ENCODE peak calls at places on chromosomes 4 and X, in ten cellular contexts. H, S, V, U, I, X, W, G, R and T are unnamed samples.

GRCh38 chr4:24394041-24394440 is 190.3 kb downstream of the DHX15 start:
- DNase-seq in H (no peak), S (no peak), V (no peak), U (no peak), I (no peak), X (no peak), W (no peak), G (no peak), R (no peak), T (no peak)

GRCh38 chr4:133355636-133356035 is 206.5 kb downstream of the PCDH10 start:
- DNase-seq in H (peak; percentile 21), S (no peak), V (no peak), U (no peak), I (no peak), X (no peak), W (no peak), G (peak; percentile 0), R (no peak), T (no peak)

GRCh38 chr4:73731968-73732610 is 8.3 kb upstream of the CXCL8 start:
- DNase-seq in H (peak; percentile 49), S (no peak), V (no peak), U (no peak), I (no peak), X (no peak), W (peak; percentile 94), G (no peak), R (no peak), T (no peak)

GRCh38 chr4:141636771-141637460 is 533 bp downstream of the IL15 start:
- DNase-seq in H (peak; percentile 34), S (peak; percentile 5), V (peak; percentile 58), U (no peak), I (no peak), X (peak; percentile 18), W (no peak), G (no peak), R (peak; percentile 32), T (peak; percentile 9)

GRCh38 chrX:141814213-141814857 is 23.8 kb upstream of the MAGEC3 start:
- DNase-seq in H (peak; percentile 59), S (no peak), V (peak; percentile 84), U (no peak), I (no peak), X (no peak), W (no peak), G (no peak), R (no peak), T (peak; percentile 9)

GRCh38 chrX:99901091-99901490 is 509.0 kb downstream of the PCDH19 start:
- DNase-seq in H (no peak), S (no peak), V (no peak), U (no peak), I (no peak), X (no peak), W (no peak), G (no peak), R (no peak), T (no peak)

GRCh38 chr4:82421796-82422560 is 8.3 kb downstream of the HNRNPDL start:
- DNase-seq in H (no peak), S (no peak), V (no peak), U (no peak), I (no peak), X (no peak), W (no peak), G (no peak), R (no peak), T (no peak)

GRCh38 chr4:74559853-74560252 is 114.9 kb downstream of the AREG start:
- DNase-seq in H (no peak), S (no peak), V (no peak), U (no peak), I (no peak), X (no peak), W (no peak), G (no peak), R (no peak), T (no peak)

GRCh38 chrX:154918060-154918483 is 31.9 kb downstream of the F8A1 start:
- DNase-seq in H (peak; percentile 32), S (peak; percentile 34), V (peak; percentile 32), U (peak; percentile 61), I (peak; percentile 51), X (peak; percentile 63), W (peak; percentile 38), G (peak; percentile 48), R (no peak), T (peak; percentile 13)

GRCh38 chr4:84324850-84325249 is 174.2 kb downstream of the NKX6-1 start:
- DNase-seq in H (no peak), S (no peak), V (no peak), U (no peak), I (no peak), X (no peak), W (no peak), G (no peak), R (no peak), T (no peak)

GRCh38 chr4:48127882-48128394 is 6.1 kb downstream of the TXK start:
- DNase-seq in H (peak; percentile 44), S (peak; percentile 73), V (peak; percentile 57), U (peak; percentile 73), I (peak; percentile 55), X (peak; percentile 72), W (peak; percentile 78), G (peak; percentile 44), R (peak; percentile 35), T (peak; percentile 48)

GRCh38 chrX:39859991-39860861 is 237.5 kb downstream of the BCOR start:
- DNase-seq in H (peak; percentile 31), S (peak; percentile 69), V (peak; percentile 34), U (no peak), I (no peak), X (peak; percentile 27), W (peak; percentile 80), G (no peak), R (no peak), T (no peak)
- TF ChIP-seq POLR2AphosphoS5 in H (peak; percentile 70), S (peak; percentile 48), V (no peak), U (no peak), I (no peak), X (no peak), W (peak; percentile 88), G (no peak), R (no peak), T (no peak)

DNA sequence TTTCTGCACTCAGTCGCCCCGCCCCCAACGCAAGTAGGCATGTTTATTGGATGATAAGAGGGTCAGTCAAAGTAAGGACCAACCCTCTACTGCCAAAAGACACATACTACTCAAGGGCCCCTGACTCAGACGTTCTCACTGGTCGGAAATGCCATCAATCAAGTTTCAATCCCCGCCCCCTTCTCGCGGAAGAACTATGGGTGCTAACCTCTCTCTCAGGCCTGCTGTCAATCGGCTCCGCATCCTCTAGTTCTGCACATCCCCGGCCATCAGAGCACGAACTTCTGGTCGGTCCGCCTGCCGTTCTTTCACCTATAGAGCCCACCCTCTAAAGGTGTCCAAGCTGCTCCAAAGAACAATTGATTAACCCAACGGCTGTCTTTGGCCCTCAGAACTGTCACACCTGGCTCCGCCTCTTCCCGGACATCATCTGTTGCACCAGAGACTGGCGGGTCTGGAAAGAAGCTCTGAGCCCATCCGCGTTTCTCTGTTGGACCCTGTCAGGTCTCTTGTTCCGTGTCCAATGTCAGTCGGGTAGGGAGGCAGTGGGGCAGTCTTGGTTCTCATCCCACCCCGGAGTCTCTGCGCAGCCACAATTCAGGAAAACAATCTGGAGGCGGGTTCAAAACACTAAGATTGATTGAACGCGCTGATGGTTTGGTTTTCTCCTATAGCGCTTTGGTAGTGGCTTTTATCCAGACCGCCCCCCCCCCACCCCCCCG is 15.2 kb downstream of the NDUFB11 start:
- DNase-seq in H (peak; percentile 88), S (peak; percentile 94), V (peak; percentile 93), U (peak; percentile 93), I (peak; percentile 86), X (peak; percentile 88), W (peak; percentile 94), G (peak; percentile 90), R (peak; percentile 42), T (peak; percentile 90)
- TF ChIP-seq POLR2AphosphoS5 in H (peak; percentile 70), S (no peak), V (peak; percentile 50), U (peak; percentile 70), I (peak; percentile 68), X (peak; percentile 58), W (peak; percentile 40), G (peak; percentile 40), R (peak; percentile 77), T (peak; percentile 77)

DNA sequence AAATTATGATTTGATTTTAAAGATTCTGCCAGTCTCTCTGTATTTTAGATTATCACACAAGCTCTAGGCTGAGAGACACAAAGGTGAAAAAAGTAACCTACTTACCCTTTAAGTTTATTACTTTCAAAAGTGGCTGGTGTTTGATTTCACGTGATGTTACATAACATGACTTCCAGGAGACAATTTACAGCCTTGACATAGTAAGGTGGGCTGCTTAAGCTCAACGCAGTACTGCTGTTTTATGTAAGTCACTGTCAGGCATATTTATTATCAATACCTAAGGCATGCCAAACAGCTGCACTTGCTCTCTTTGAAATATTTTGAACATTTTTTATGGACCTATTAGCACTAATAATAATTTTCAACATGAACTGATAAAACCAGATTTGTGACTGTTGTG is 451.5 kb upstream of the FAM241A start:
- DNase-seq in H (no peak), S (no peak), V (no peak), U (no peak), I (no peak), X (no peak), W (no peak), G (no peak), R (no peak), T (no peak)
- TF ChIP-seq POLR2AphosphoS5 in H (no peak), S (no peak), V (no peak), U (no peak), I (no peak), X (no peak), W (no peak), G (no peak), R (no peak), T (no peak)

DNA sequence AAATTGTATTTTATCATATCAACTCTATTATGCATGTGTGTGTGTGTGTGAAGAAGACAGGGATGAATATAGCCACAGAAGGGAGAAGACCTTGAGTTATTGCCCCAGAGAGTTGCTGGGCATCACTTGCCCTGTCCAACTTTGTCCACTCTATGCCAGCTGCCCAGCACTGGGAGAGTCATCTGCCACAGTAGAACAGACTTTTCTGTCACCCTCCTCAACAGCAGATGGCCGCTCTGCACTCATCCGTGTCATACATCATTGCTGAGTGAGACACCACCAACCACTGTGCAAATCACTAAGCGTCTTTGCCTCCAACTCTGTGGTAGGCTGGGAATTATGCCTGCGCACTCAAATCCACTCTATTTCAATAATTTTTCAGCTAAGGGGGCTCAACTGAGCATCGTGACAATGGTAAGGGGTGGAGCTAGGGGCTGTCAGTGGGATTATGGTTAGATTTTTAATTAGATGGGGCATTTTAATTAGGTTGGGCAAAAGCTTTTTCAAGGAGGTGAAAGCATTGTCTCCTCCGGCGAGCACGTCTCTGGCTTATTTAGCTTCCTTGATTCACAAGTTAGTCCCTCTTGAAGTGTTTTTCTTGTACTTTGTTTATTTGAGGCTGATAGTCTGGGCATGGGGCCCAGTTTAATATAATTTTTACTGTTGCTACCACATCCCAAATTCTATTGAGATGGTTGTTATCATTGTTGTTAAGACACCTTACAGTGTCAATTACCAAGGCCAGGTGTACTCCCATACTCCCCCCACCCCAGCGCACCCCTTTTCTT is 100.1 kb upstream of the KLF3 start:
- DNase-seq in H (no peak), S (no peak), V (no peak), U (no peak), I (no peak), X (no peak), W (no peak), G (no peak), R (no peak), T (peak; percentile 24)
- TF ChIP-seq POLR2AphosphoS5 in H (no peak), S (no peak), V (no peak), U (no peak), I (no peak), X (no peak), W (no peak), G (no peak), R (no peak), T (peak; percentile 12)